ENCODE peak calls at places on chromosomes 11 and 22, in ten cellular contexts. Y is AG09319, D is NCI-H2171 treated with DMSO at 0.1 percent for 48 hours, Q is iPS DF 19.7, E is Peyer's patch, M is cardiac fibroblast, C is RWPE1, B is MV-4-11, S is endothelial cell, W is DND-41. J is an unnamed sample.
A peak's percentile ranks its signal among the peaks of the same experiment; 100 is the strongest.

GRCh38 chr22:20514658-20515406 is 7.4 kb downstream of the MED15 start:
- DNase-seq in S (no peak), W (no peak), C (peak; percentile 69), M (peak; percentile 79), Q (no peak), D (no peak), B (peak; percentile 79), E (no peak), Y (peak; percentile 59), J (peak; percentile 74)

GRCh38 chr11:118321386-118322082 is 17.0 kb downstream of the CD3E start:
- DNase-seq in C (no peak), E (no peak), M (no peak), D (no peak), S (no peak), B (peak; percentile 71), Y (no peak), Q (no peak), W (no peak), J (no peak)

GRCh38 chr11:69295995-69296889 is 2.3 kb downstream of the MYEOV start:
- DNase-seq in M (peak; percentile 87), E (peak; percentile 47), D (no peak), S (no peak), B (peak; percentile 95), W (no peak), C (peak; percentile 57), Y (peak; percentile 59), Q (no peak), J (no peak)

GRCh38 chr22:31137721-31138120 is 2.6 kb downstream of the PLA2G3 start:
- DNase-seq in B (no peak), E (no peak), S (no peak), W (no peak), Y (no peak), M (no peak), Q (no peak), C (no peak), D (no peak), J (no peak)

GRCh38 chr11:17145972-17146371 is 61.8 kb downstream of the PIK3C2A start:
- DNase-seq in Y (no peak), M (no peak), W (no peak), Q (no peak), S (no peak), B (no peak), D (no peak), E (no peak), C (no peak), J (no peak)

GRCh38 chr22:30314918-30315317 is 11.8 kb downstream of the TBC1D10A start:
- DNase-seq in B (no peak), Y (no peak), Q (no peak), M (no peak), D (no peak), W (no peak), C (no peak), S (no peak), E (no peak), J (peak; percentile 83)

GRCh38 chr22:46714550-46714949 is 23.5 kb downstream of the CERK start:
- DNase-seq in S (no peak), W (no peak), Q (no peak), B (no peak), M (peak; percentile 40), C (no peak), D (no peak), E (no peak), Y (peak; percentile 53), J (no peak)

GRCh38 chr11:109696191-109696897 is 274.4 kb downstream of the C11orf87 start:
- DNase-seq in S (no peak), E (no peak), Q (no peak), D (no peak), Y (no peak), M (peak; percentile 5), B (no peak), W (no peak), C (peak; percentile 78), J (no peak)

GRCh38 chr11:18798941-18799469 is 7.4 kb upstream of the PTPN5 start:
- DNase-seq in C (peak; percentile 42), B (no peak), W (no peak), S (no peak), Q (no peak), E (no peak), D (no peak), Y (no peak), M (no peak), J (no peak)

GRCh38 chr11:114738954-114739353 is 60.6 kb downstream of the NXPE2 start:
- DNase-seq in Y (no peak), B (peak; percentile 32), W (peak; percentile 46), S (peak; percentile 37), E (no peak), C (peak; percentile 4), Q (no peak), D (peak; percentile 63), M (peak; percentile 59), J (peak; percentile 8)

GRCh38 chr11:86719781-86720463 is 47.5 kb upstream of the ME3 start:
- DNase-seq in D (no peak), E (no peak), Q (no peak), C (peak; percentile 80), B (no peak), W (no peak), S (no peak), Y (no peak), M (peak; percentile 79), J (peak; percentile 94)

GRCh38 chr11:113504586-113504985 is 29.4 kb upstream of the DRD2 start:
- DNase-seq in W (no peak), M (peak; percentile 13), D (no peak), Y (no peak), C (no peak), Q (no peak), E (no peak), S (no peak), B (no peak), J (no peak)

GRCh38 chr11:12088047-12088481 is 22.3 kb upstream of the MICAL2 start:
- DNase-seq in W (no peak), S (no peak), C (peak; percentile 51), B (peak; percentile 50), Q (no peak), D (no peak), M (peak; percentile 65), E (no peak), Y (no peak), J (peak; percentile 52)

GRCh38 chr11:102494216-102494615 is 36.3 kb downstream of the MMP7 start:
- DNase-seq in Y (no peak), W (no peak), C (peak; percentile 15), S (no peak), D (no peak), Q (no peak), E (no peak), B (no peak), M (peak; percentile 74), J (peak; percentile 50)

GRCh38 chr11:47078751-47079524 is 97.7 kb downstream of the ARFGAP2 start:
- DNase-seq in C (no peak), M (peak; percentile 55), Y (no peak), W (no peak), Q (no peak), D (no peak), E (no peak), B (no peak), S (no peak), J (no peak)

GRCh38 chr11:121894581-121894980 is 221.4 kb downstream of the BLID start:
- DNase-seq in M (no peak), Y (no peak), B (no peak), D (no peak), C (peak; percentile 47), Q (no peak), W (no peak), E (no peak), S (no peak), J (no peak)

GRCh38 chr11:94719864-94720263 is 48.3 kb upstream of the AMOTL1 start:
- DNase-seq in C (no peak), D (no peak), Y (no peak), W (no peak), Q (no peak), E (no peak), M (no peak), B (no peak), S (no peak), J (no peak)

GRCh38 chr11:1772270-1773130 is 8.8 kb upstream of the CTSD start:
- DNase-seq in Y (peak; percentile 65), S (no peak), B (peak; percentile 97), M (peak; percentile 89), C (peak; percentile 93), Q (peak; percentile 80), D (no peak), E (peak; percentile 40), W (peak; percentile 68), J (peak; percentile 93)

GRCh38 chr22:41411021-41411851 is 29.5 kb downstream of the TEF start:
- DNase-seq in W (no peak), Q (no peak), D (no peak), Y (no peak), M (no peak), C (no peak), S (no peak), B (no peak), E (no peak), J (no peak)

GRCh38 chr22:37079668-37080171 is 28.2 kb downstream of the KCTD17 start:
- DNase-seq in S (no peak), D (no peak), Q (no peak), B (peak; percentile 9), C (no peak), Y (no peak), M (peak; percentile 56), E (peak; percentile 67), W (no peak), J (no peak)

GRCh38 chr11:32008879-32009548 is 81.9 kb upstream of the RCN1 start:
- DNase-seq in E (no peak), W (no peak), D (no peak), M (no peak), S (no peak), C (no peak), Y (no peak), Q (no peak), B (no peak), J (no peak)